ENCODE peak calls at places on chromosomes 4 and X, in four cellular contexts. K is transverse colon, O is pancreas, N is IMR-90. A is an unnamed sample.
A peak's percentile ranks its signal among the peaks of the same experiment; 100 is the strongest.

GRCh38 chrX:21438792-21439191 is 64.6 kb downstream of the CNKSR2 start:
- DNase-seq in K (no peak), O (no peak), N (no peak), A (no peak)

GRCh38 chrX:150694738-150695410 is 1.7 kb downstream of the MTMR1 start:
- DNase-seq in K (no peak), O (no peak), N (no peak), A (no peak)

GRCh38 chrX:12138366-12139313 is at the start of gene FRMPD4:
- DNase-seq in K (no peak), O (peak; percentile 51), N (peak; percentile 24), A (peak; percentile 1)

GRCh38 chr4:147628415-147628814 is 11.2 kb downstream of the TMEM184C start:
- DNase-seq in K (no peak), O (no peak), N (no peak), A (no peak)

GRCh38 chr4:41156574-41156973 is 57.8 kb downstream of the APBB2 start:
- DNase-seq in K (no peak), O (no peak), N (peak; percentile 74), A (no peak)

GRCh38 chr4:37628977-37629609 is 57.1 kb downstream of the RELL1 start:
- DNase-seq in K (no peak), O (no peak), N (peak; percentile 87), A (peak; percentile 64)

GRCh38 chr4:105765690-105766407 is 57.3 kb downstream of the GSTCD start:
- DNase-seq in K (no peak), O (no peak), N (peak; percentile 94), A (peak; percentile 60)

GRCh38 chr4:73450398-73451004 is 14.5 kb downstream of the AFP start:
- DNase-seq in K (no peak), O (no peak), N (peak; percentile 89), A (peak; percentile 26)

GRCh38 chrX:151776113-151776790 is 41.7 kb downstream of the CNGA2 start:
- DNase-seq in K (no peak), O (no peak), N (no peak), A (no peak)

GRCh38 chrX:64456828-64457227 is 61.6 kb upstream of the MTMR8 start:
- DNase-seq in K (no peak), O (no peak), N (no peak), A (no peak)

GRCh38 chrX:136762820-136763452 is 17.8 kb downstream of the ARHGEF6 start:
- DNase-seq in K (no peak), O (no peak), N (no peak), A (no peak)

GRCh38 chr4:169791527-169792156 is 33.9 kb upstream of the HPF1 start:
- DNase-seq in K (peak; percentile 8), O (peak; percentile 67), N (peak; percentile 55), A (peak; percentile 44)

GRCh38 chr4:36241771-36242170 is 2.5 kb downstream of the ARAP2 start:
- DNase-seq in K (no peak), O (no peak), N (no peak), A (no peak)

GRCh38 chrX:152847281-152847680 is 16.4 kb downstream of the NSDHL start:
- DNase-seq in K (no peak), O (no peak), N (no peak), A (no peak)

GRCh38 chr4:121799208-121799823 is 1.8 kb upstream of the EXOSC9 start:
- DNase-seq in K (no peak), O (no peak), N (no peak), A (no peak)

GRCh38 chr4:57405359-57405758 is 295.2 kb upstream of the IGFBP7 start:
- DNase-seq in K (no peak), O (no peak), N (no peak), A (peak; percentile 87)

GRCh38 chrX:128807367-128807766 is 715.9 kb downstream of the SMARCA1 start:
- DNase-seq in K (no peak), O (no peak), N (no peak), A (no peak)

GRCh38 chrX:154441984-154442707 is 1.8 kb upstream of the FAM50A start:
- DNase-seq in K (no peak), O (no peak), N (no peak), A (peak; percentile 72)

GRCh38 chr4:2281575-2282343 is 19.9 kb upstream of the MXD4 start:
- DNase-seq in K (peak; percentile 63), O (no peak), N (no peak), A (no peak)

GRCh38 chr4:165308174-165308573 is 19.3 kb upstream of the MSMO1 start:
- DNase-seq in K (no peak), O (no peak), N (no peak), A (no peak)

GRCh38 chr4:109574931-109575804 is 15.1 kb downstream of the MCUB start:
- DNase-seq in K (no peak), O (no peak), N (no peak), A (no peak)

GRCh38 chrX:66616944-66617343 is 21.9 kb downstream of the EDA2R start:
- DNase-seq in K (no peak), O (no peak), N (no peak), A (no peak)

GRCh38 chr4:1098311-1098925 is 14.9 kb downstream of the RNF212 start:
- DNase-seq in K (no peak), O (no peak), N (no peak), A (no peak)

GRCh38 chr4:15003441-15003890 is 1.2 kb downstream of the CPEB2 start:
- DNase-seq in K (peak; percentile 68), O (peak; percentile 87), N (peak; percentile 19), A (peak; percentile 6)

GRCh38 chrX:109862386-109862910 is 129.4 kb upstream of the ACSL4 start:
- DNase-seq in K (no peak), O (no peak), N (no peak), A (no peak)

GRCh38 chr4:187363453-187363852 is 632.1 kb upstream of the ZFP42 start:
- DNase-seq in K (no peak), O (no peak), N (no peak), A (no peak)

GRCh38 chrX:39777623-39778025 is 320.1 kb downstream of the BCOR start:
- DNase-seq in K (no peak), O (no peak), N (no peak), A (no peak)

GRCh38 chr4:4775493-4776004 is 83.9 kb upstream of the MSX1 start:
- DNase-seq in K (no peak), O (no peak), N (no peak), A (no peak)

GRCh38 chr4:5865896-5866599 is 26.8 kb downstream of the CRMP1 start:
- DNase-seq in K (no peak), O (no peak), N (no peak), A (no peak)

GRCh38 chr4:189659302-189659701 is 281.4 kb upstream of the FRG1 start:
- DNase-seq in K (no peak), O (no peak), N (no peak), A (no peak)

DNA sequence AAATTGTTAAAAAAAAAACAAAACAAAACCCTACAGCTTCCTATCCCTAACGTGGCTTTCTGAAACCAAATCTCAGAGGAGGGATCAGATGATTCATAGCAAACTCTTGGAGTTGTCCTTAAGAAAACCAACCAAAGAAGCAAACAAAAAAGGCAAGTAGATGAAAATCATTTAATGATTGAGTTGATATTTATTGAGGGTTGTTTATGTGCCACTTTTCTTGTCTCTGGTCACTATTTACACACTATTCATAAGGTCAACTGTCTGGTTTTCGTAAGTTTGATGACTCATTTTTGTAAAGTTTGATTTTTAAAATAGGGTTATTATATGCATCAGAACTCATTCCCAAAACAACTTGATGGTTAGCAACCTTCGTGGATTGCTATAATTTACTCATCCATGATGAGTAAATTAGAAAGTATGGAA is 133.4 kb downstream of the UNC5C start:
- DNase-seq in K (no peak), O (no peak), N (peak; percentile 38), A (no peak)
- H3K27ac ChIP-seq in K (no peak overlapping the region), O (no peak overlapping the region), N (no peak overlapping the region), A (no peak overlapping the region)

GRCh38 chr4:65604515-65604914 is 65.8 kb downstream of the EPHA5 start:
- DNase-seq in K (no peak), O (no peak), N (no peak), A (no peak)
- H3K27ac ChIP-seq in K (no peak overlapping the region), O (no peak overlapping the region), N (no peak overlapping the region), A (no peak overlapping the region)

GRCh38 chr4:25022198-25022597 is 8.5 kb downstream of the LGI2 start:
- DNase-seq in K (no peak), O (no peak), N (no peak), A (no peak)
- H3K27ac ChIP-seq in K (no peak overlapping the region), O (no peak overlapping the region), N (no peak overlapping the region), A (no peak overlapping the region)

GRCh38 chr4:150572704-150573504 is 9.0 kb upstream of the MAB21L2 start:
- DNase-seq in K (no peak), O (no peak), N (no peak), A (no peak)

GRCh38 chr4:150577786-150578185 is 4.2 kb upstream of the MAB21L2 start:
- DNase-seq in K (no peak), O (no peak), N (no peak), A (no peak)

GRCh38 chr4:150570862-150571261 is 11.1 kb upstream of the MAB21L2 start:
- DNase-seq in K (no peak), O (no peak), N (no peak), A (no peak)

GRCh38 chr4:150573534-150573933 is 8.4 kb upstream of the MAB21L2 start:
- DNase-seq in K (no peak), O (no peak), N (peak; percentile 70), A (no peak)

DNA sequence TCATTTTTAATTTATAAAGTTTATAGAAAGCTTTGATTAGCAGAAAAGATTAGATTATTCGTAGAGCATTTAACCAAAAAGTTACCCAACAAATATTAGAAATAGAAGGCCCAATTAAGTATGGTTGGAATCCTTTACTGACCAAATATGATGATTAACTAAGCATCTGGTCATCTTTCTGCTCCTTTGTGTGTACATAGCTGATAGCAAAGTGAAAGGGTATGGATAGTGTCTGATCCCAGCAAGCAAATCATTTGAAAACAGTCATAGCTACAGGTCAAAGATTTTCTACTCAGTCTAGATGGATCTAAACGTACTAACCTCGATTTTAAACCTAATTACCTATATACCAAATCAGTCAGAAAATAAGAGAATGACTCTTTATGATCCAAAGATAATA is 7.3 kb upstream of the MAB21L2 start:
- DNase-seq in K (no peak), O (no peak), N (peak; percentile 39), A (no peak)
- H3K27ac ChIP-seq in K (peak overlapping the region; percentile 89), O (no peak overlapping the region), N (no peak overlapping the region), A (no peak overlapping the region)

DNA sequence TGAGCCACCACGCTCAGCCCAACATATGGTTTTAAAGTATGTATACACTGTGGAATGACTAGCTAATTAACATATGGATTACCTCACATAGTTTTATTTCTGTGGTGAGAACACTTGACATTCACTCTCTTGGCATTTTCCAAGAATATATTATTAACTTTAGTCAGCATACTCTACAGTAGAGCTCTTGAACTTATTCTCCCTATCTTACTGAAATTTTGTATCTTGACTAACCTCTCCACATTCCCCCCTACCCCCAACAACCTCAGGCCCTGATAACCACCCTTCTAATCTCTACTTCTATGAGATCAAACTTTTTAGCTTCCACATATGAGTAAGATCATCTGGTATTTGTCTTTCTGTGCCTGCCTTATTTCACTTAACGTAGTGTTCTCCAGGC is 38.6 kb upstream of the AGA start:
- DNase-seq in K (no peak), O (no peak), N (peak; percentile 93), A (no peak)
- H3K27ac ChIP-seq in K (no peak overlapping the region), O (no peak overlapping the region), N (peak overlapping the region; percentile 64), A (no peak overlapping the region)

GRCh38 chr4:7769936-7770674 is 169.6 kb downstream of the AFAP1 start:
- DNase-seq in K (no peak), O (no peak), N (peak; percentile 25), A (peak; percentile 6)
- H3K27ac ChIP-seq in K (no peak overlapping the region), O (no peak overlapping the region), N (no peak overlapping the region), A (no peak overlapping the region)

GRCh38 chrX:46793386-46794143 is 34.6 kb upstream of the SLC9A7 start:
- DNase-seq in K (no peak), O (no peak), N (no peak), A (no peak)
- H3K27ac ChIP-seq in K (no peak overlapping the region), O (peak overlapping the region; percentile 29), N (no peak overlapping the region), A (no peak overlapping the region)

A was measured in RWPE1.